ENCODE peak calls at places on chromosomes 16 and 17, in eight cellular contexts. X is neuronal stem cell; I is NCI-H1092 treated with DMSO at 0.1 percent for 48 hours; O is NCI-H774; Q is HFFc6; P is activated CD4-positive, alpha-beta T cell treated with anti-CD3 and anti-CD28 coated beads, Interleukin-2, amount 50 U/mL, for 1 hour; W is dorsolateral prefrontal cortex; C is HEK293T. N is an unnamed sample.

GRCh38 chr16:4525634-4526277 is 12.8 kb downstream of the CDIP1 start:
- DNase-seq in X (no peak), P (no peak), W (no peak), C (no peak), Q (no peak), I (no peak), O (no peak), N (no peak)

GRCh38 chr16:67403976-67404555 is 10.8 kb upstream of the TPPP3 start:
- DNase-seq in C (no peak), I (no peak), X (no peak), O (no peak), P (no peak), Q (no peak), W (no peak), N (no peak)

GRCh38 chr16:4378202-4378666 is 6.6 kb downstream of the VASN start:
- DNase-seq in X (no peak), Q (no peak), C (no peak), W (no peak), P (no peak), I (no peak), O (no peak), N (no peak)

GRCh38 chr16:260326-260725 is 15.4 kb downstream of the RGS11 start:
- DNase-seq in I (no peak), P (no peak), O (no peak), X (no peak), W (no peak), C (no peak), Q (no peak), N (no peak)

GRCh38 chr17:51601622-51602261 is 341.4 kb downstream of the UTP18 start:
- DNase-seq in C (no peak), W (no peak), X (no peak), I (no peak), O (no peak), P (no peak), Q (no peak), N (no peak)

GRCh38 chr17:2195729-2196128 is 107.9 kb downstream of the SMG6 start:
- DNase-seq in C (no peak), X (no peak), I (no peak), Q (no peak), P (no peak), W (peak), O (no peak), N (peak)

GRCh38 chr17:65956814-65957213 is 235.1 kb downstream of the CEP112 start:
- DNase-seq in I (no peak), P (no peak), O (no peak), C (no peak), W (no peak), Q (no peak), X (no peak), N (no peak)

GRCh38 chr17:82703935-82704865 is 5.7 kb upstream of the RAB40B start:
- DNase-seq in X (no peak), P (no peak), I (no peak), W (no peak), Q (no peak), C (no peak), O (no peak), N (no peak)

GRCh38 chr16:20359997-20360396 is 7.5 kb upstream of the UMOD start:
- DNase-seq in O (no peak), I (no peak), Q (no peak), X (peak), C (peak), W (no peak), P (no peak), N (no peak)

GRCh38 chr16:21628772-21629171 is 23.6 kb downstream of the IGSF6 start:
- DNase-seq in Q (peak), P (no peak), C (no peak), I (no peak), O (no peak), X (no peak), W (no peak), N (no peak)

GRCh38 chr16:28089205-28089991 is 25.9 kb upstream of the GSG1L start:
- DNase-seq in X (no peak), W (no peak), P (no peak), O (no peak), C (no peak), Q (no peak), I (no peak), N (no peak)

GRCh38 chr16:11977206-11978041 is 890 bp downstream of the SNX29 start:
- DNase-seq in I (no peak), W (no peak), O (no peak), X (no peak), C (no peak), Q (peak), P (no peak), N (no peak)

GRCh38 chr16:87131061-87131995 is 185.9 kb downstream of the C16orf95 start:
- DNase-seq in P (no peak), W (no peak), O (no peak), C (no peak), X (no peak), Q (no peak), I (no peak), N (no peak)

GRCh38 chr17:4920351-4921048 is 11.6 kb upstream of the GP1BA start:
- DNase-seq in O (no peak), P (no peak), Q (no peak), C (no peak), X (no peak), W (no peak), I (no peak), N (no peak)

GRCh38 chr17:348692-349425 is 3.7 kb downstream of the RPH3AL start:
- DNase-seq in I (peak), C (no peak), Q (no peak), X (no peak), W (no peak), O (no peak), P (no peak), N (no peak)

N was measured in stimulated activated naive CD4-positive, alpha-beta T cell treated with Interleukin-2 at 50 U/mL for 16 hours.